ENCODE peak calls at places on chromosomes 16 and 17, in five cellular contexts. Q, B, M, G and T are unnamed samples.

GRCh38 chr16:28554634-28555423 is 1.1 kb downstream of the SGF29 start:
- DNase-seq in Q (no peak), B (no peak), M (no peak), G (no peak), T (no peak)

GRCh38 chr17:8001976-8002645 is at the start of gene GUCY2D:
- DNase-seq in Q (no peak), B (no peak), M (no peak), G (peak; percentile 15), T (no peak)

GRCh38 chr17:10661377-10661906 is 4.3 kb upstream of the MYH3 start:
- DNase-seq in Q (no peak), B (no peak), M (no peak), G (no peak), T (no peak)

GRCh38 chr17:68310141-68310540 is 18.8 kb downstream of the ARSG start:
- DNase-seq in Q (no peak), B (no peak), M (peak; percentile 72), G (no peak), T (peak; percentile 41)

GRCh38 chr16:74868035-74868434 is 93.4 kb upstream of the FA2H start:
- DNase-seq in Q (no peak), B (no peak), M (no peak), G (no peak), T (no peak)

GRCh38 chr17:79648181-79648831 is 37.5 kb upstream of the RBFOX3 start:
- DNase-seq in Q (no peak), B (no peak), M (no peak), G (no peak), T (no peak)

GRCh38 chr17:8019665-8020064 is 17.2 kb downstream of the GUCY2D start:
- DNase-seq in Q (no peak), B (no peak), M (peak; percentile 56), G (no peak), T (peak; percentile 91)

GRCh38 chr17:64058547-64059115 is 38.2 kb upstream of the ICAM2 start:
- DNase-seq in Q (no peak), B (no peak), M (peak; percentile 22), G (no peak), T (no peak)

GRCh38 chr16:68275611-68276191 is 11.4 kb downstream of the SLC7A6 start:
- DNase-seq in Q (no peak), B (no peak), M (no peak), G (no peak), T (peak; percentile 88)

GRCh38 chr17:75910699-75911098 is 6.0 kb upstream of the MRPL38 start:
- DNase-seq in Q (no peak), B (no peak), M (no peak), G (peak; percentile 53), T (no peak)

GRCh38 chr17:7357381-7357780 is 2.4 kb downstream of the TMEM95 start:
- DNase-seq in Q (no peak), B (no peak), M (no peak), G (no peak), T (no peak)

GRCh38 chr16:70730016-70730415 is 44.2 kb upstream of the MTSS2 start:
- DNase-seq in Q (no peak), B (no peak), M (no peak), G (no peak), T (no peak)

GRCh38 chr17:2070241-2071023 is 15.5 kb downstream of the HIC1 start:
- DNase-seq in Q (no peak), B (no peak), M (no peak), G (peak; percentile 83), T (no peak)

GRCh38 chr17:9360610-9361571 is 214.7 kb downstream of the STX8 start:
- DNase-seq in Q (no peak), B (peak; percentile 53), M (peak; percentile 5), G (no peak), T (peak; percentile 70)

GRCh38 chr16:66850115-66850815 is 6.1 kb downstream of the CA7 start:
- DNase-seq in Q (no peak), B (no peak), M (no peak), G (no peak), T (no peak)

GRCh38 chr16:23557779-23558330 is 328 bp downstream of the UBFD1 start:
- DNase-seq in Q (no peak), B (peak; percentile 1), M (no peak), G (peak; percentile 38), T (no peak)

GRCh38 chr17:2837147-2837561 is 40.9 kb downstream of the RAP1GAP2 start:
- DNase-seq in Q (no peak), B (no peak), M (no peak), G (peak; percentile 40), T (no peak)

GRCh38 chr16:24846548-24847357 is 990 bp downstream of the SLC5A11 start:
- DNase-seq in Q (no peak), B (no peak), M (no peak), G (no peak), T (no peak)

GRCh38 chr16:86286991-86287640 is 223.2 kb upstream of the FOXF1 start:
- DNase-seq in Q (no peak), B (no peak), M (no peak), G (peak; percentile 85), T (no peak)

GRCh38 chr16:23539984-23540816 is 16.9 kb downstream of the EARS2 start:
- DNase-seq in Q (no peak), B (no peak), M (peak; percentile 81), G (no peak), T (peak; percentile 71)

GRCh38 chr16:84471316-84471715 is 33.1 kb downstream of the MEAK7 start:
- DNase-seq in Q (no peak), B (no peak), M (no peak), G (no peak), T (no peak)

GRCh38 chr17:19897901-19898300 is 30.2 kb upstream of the ULK2 start:
- DNase-seq in Q (no peak), B (peak; percentile 89), M (peak; percentile 93), G (no peak), T (peak; percentile 58)

GRCh38 chr16:50864386-50864785 is 122.5 kb downstream of the CYLD start:
- DNase-seq in Q (no peak), B (no peak), M (no peak), G (no peak), T (no peak)

GRCh38 chr16:50861451-50861850 is 119.6 kb downstream of the CYLD start:
- DNase-seq in Q (no peak), B (no peak), M (no peak), G (no peak), T (no peak)

GRCh38 chr16:50861926-50862325 is 120.0 kb downstream of the CYLD start:
- DNase-seq in Q (no peak), B (no peak), M (peak; percentile 82), G (no peak), T (peak; percentile 65)

GRCh38 chr16:50863673-50864144 is 121.8 kb downstream of the CYLD start:
- DNase-seq in Q (no peak), B (no peak), M (no peak), G (no peak), T (no peak)

DNA sequence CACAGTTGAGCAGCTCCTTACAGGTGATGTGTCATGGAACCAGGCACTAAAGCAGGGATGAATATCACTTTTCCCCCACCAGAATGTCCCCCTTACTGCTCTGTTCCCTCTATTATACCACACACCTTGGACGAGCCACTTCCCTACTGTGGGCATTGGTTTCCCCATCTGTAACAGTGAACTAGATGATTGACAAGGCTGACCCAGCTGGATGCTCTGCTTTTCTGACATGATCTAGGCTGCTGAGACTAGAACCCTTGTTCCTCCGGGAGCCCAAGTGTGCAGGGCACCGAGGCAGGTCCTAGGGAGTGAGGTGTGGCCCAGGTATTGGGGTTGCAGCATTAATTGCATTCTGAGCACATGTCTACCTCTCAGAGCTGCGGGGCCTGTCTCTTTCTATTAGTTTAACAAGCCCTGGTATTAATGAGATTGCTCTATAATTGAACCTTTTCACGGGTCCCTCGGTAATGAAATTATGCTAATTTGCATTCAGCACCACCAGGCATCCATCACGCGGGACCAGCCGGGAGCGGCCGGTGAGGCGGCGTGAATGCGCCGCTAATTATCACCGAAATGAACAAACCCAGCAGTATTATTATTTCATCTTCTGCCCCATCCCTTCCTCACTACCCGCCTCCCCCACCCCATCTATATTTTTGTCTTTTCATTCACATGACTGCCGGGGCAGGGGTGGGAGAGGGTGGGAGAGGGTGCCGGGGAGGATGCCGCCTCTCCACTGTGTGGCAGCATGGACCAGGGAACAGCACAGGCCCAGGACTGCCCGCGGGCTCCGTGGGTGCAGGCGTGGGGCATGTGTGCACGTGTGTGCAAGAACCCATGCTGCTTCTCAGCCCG is 121.2 kb downstream of the CYLD start:
- DNase-seq in Q (peak; percentile 45), B (no peak), M (no peak), G (no peak), T (no peak)
- H3K4me3 ChIP-seq in Q (no peak overlapping the region), B (no peak overlapping the region), M (no peak overlapping the region), G (no peak overlapping the region), T (no peak overlapping the region)

DNA sequence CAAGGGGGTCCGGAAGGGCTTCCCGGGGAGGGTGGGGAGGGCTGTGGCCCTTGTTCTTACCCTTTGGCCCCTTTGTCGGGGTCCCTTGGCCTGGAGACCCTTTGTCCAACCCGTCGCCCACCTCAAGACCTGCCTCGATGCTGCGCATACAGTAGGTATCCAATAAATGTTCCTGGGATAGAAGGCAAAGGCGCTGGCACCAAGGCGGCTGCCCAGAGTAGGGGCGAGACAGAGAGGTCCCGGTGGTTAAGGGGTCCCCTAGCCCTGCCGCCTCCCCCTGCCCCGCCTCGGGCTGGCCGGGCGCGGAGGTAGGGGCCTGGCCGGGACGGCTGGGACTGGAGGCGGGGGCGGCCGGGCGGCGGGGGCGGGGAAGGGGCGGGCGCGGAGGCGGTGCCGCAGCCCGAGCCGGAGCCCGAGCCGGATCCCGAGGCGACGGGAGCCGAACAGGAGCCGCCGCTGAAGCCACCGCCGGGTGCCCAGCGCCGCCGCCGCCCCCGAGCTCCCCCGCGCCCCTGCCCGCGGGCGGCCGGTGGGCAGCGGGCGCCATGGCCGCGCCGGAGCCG is at the start of gene NHERF2:
- DNase-seq in Q (peak; percentile 90), B (no peak), M (peak; percentile 37), G (peak; percentile 53), T (no peak)
- H3K4me3 ChIP-seq in Q (peak within 1 kb of the TSS; percentile 56), B (peak within 1 kb of the TSS; percentile 76), M (peak within 1 kb of the TSS; percentile 87), G (peak within 1 kb of the TSS; percentile 60), T (peak within 1 kb of the TSS; percentile 31)

DNA sequence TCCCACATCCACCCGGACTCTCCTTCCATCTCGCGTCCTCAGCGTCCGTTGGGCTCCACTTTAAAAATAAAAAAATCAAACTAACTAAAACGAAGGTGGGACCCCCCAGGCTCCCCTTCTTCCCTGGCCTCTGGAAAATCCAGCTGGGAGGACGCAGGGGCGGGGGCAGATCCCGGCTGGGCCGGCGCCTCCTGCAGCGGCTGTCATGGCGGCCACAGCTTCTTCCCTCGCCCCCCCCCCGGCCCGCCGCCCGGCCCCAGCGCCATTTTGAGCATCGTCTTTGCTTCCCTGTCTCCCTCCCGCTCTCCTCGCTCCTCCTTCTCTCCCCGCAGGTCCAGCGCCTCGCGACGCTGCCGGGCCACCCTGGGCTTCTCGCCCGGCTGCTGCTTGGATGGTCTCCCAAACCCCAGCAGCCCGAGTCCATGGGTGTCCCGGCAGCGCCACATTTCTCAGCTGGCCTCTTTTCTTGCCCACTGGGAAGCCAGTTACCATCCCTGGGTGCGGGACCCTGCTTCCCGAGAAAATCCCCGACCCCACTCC is 3.3 kb downstream of the HOXB2 start:
- DNase-seq in Q (peak; percentile 44), B (no peak), M (no peak), G (peak; percentile 59), T (no peak)
- H3K4me3 ChIP-seq in Q (no peak overlapping the region), B (peak overlapping the region; percentile 64), M (no peak overlapping the region), G (peak overlapping the region; percentile 73), T (no peak overlapping the region)

GRCh38 chr17:45143101-45143670 is 5.1 kb upstream of the HEXIM1 start:
- DNase-seq in Q (no peak), B (no peak), M (no peak), G (peak; percentile 47), T (no peak)
- H3K4me3 ChIP-seq in Q (no peak overlapping the region), B (no peak overlapping the region), M (no peak overlapping the region), G (peak overlapping the region; percentile 86), T (no peak overlapping the region)